ENCODE peak calls at places on chromosome 9, in five cellular contexts. B, H, N, W and O are unnamed samples.

GRCh38 chr9:32348289-32348688 is 36.2 kb upstream of the ACO1 start:
- DNase-seq in B (no peak), H (no peak), N (no peak), W (no peak), O (no peak)

GRCh38 chr9:125479846-125480615 is 218.4 kb downstream of the GAPVD1 start:
- DNase-seq in B (no peak), H (no peak), N (no peak), W (no peak), O (no peak)

GRCh38 chr9:36928670-36929349 is 105.3 kb downstream of the PAX5 start:
- DNase-seq in B (no peak), H (peak), N (peak), W (no peak), O (no peak)

GRCh38 chr9:113380869-113381378 is 4.1 kb upstream of the HDHD3 start:
- DNase-seq in B (no peak), H (no peak), N (no peak), W (no peak), O (no peak)

GRCh38 chr9:92696619-92697018 is 26.7 kb upstream of the IPPK start:
- DNase-seq in B (no peak), H (no peak), N (no peak), W (no peak), O (no peak)

GRCh38 chr9:76576344-76576743 is 117.4 kb downstream of the GCNT1 start:
- DNase-seq in B (no peak), H (peak), N (peak), W (no peak), O (no peak)

GRCh38 chr9:21831841-21832509 is 29.5 kb downstream of the MTAP start:
- DNase-seq in B (no peak), H (peak), N (peak), W (no peak), O (no peak)

GRCh38 chr9:109733690-109734089 is 46.3 kb upstream of the PALM2AKAP2 start:
- DNase-seq in B (no peak), H (peak), N (peak), W (no peak), O (no peak)

GRCh38 chr9:77218612-77219011 is 41.3 kb downstream of the VPS13A start:
- DNase-seq in B (no peak), H (peak), N (peak), W (no peak), O (no peak)

GRCh38 chr9:113955076-113955752 is 79.1 kb downstream of the ZNF618 start:
- DNase-seq in B (no peak), H (peak), N (peak), W (no peak), O (no peak)

GRCh38 chr9:112233769-112234168 is 58.7 kb upstream of the SUSD1 start:
- DNase-seq in B (no peak), H (peak), N (peak), W (no peak), O (no peak)

GRCh38 chr9:134585746-134586706 is 55.6 kb upstream of the COL5A1 start:
- DNase-seq in B (peak), H (peak), N (peak), W (no peak), O (peak)

GRCh38 chr9:119298076-119298853 is 71.0 kb downstream of the BRINP1 start:
- DNase-seq in B (no peak), H (no peak), N (no peak), W (no peak), O (peak)

DNA sequence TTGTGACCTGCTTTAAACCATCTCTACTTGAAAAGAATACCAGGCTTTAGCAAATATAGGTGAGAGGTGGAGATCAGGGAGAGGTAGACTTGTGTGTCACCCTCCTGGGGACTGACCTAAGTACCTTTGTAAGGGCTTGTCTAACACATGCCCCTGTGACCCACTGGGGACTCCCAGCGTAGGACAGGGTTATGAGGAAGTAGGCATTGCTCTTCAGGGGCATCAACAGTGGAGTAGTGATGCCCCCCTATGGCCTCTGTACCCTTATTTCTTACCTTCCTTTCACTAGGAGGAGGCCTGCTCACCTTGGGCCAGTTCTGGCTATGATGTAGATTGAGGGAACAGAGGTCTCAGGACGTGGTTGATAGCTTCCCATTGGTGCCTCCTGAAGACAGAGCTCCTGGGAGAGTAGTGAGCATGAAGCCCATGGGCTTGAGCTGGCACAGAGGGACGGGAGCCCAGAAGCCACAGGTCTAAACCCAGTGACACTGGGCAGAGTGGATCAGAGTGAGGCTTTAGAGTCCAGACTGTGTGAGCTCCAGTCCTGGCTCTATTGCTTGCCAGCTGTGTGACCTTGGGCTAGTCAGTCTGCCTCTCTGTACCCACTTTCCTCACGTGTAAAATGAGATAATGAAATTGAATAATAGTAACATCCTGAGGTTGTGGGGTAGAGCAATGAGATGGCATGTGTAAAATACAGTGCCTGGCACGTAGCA is 191.7 kb downstream of the AOPEP start:
- DNase-seq in B (no peak), H (no peak), N (no peak), W (no peak), O (peak)
- H2BK15ac ChIP-seq in B (peak), H (peak), N (peak), W (no peak), O (no peak)

GRCh38 chr9:34552986-34553385 is 30.2 kb upstream of the ENHO start:
- DNase-seq in B (no peak), H (no peak), N (no peak), W (no peak), O (no peak)

GRCh38 chr9:34555435-34556230 is 32.8 kb upstream of the ENHO start:
- DNase-seq in B (peak), H (no peak), N (no peak), W (no peak), O (no peak)

GRCh38 chr9:34553511-34554021 is 30.8 kb upstream of the ENHO start:
- DNase-seq in B (peak), H (no peak), N (no peak), W (no peak), O (no peak)

GRCh38 chr9:34555002-34555348 is 32.2 kb upstream of the ENHO start:
- DNase-seq in B (peak), H (no peak), N (no peak), W (no peak), O (no peak)

DNA sequence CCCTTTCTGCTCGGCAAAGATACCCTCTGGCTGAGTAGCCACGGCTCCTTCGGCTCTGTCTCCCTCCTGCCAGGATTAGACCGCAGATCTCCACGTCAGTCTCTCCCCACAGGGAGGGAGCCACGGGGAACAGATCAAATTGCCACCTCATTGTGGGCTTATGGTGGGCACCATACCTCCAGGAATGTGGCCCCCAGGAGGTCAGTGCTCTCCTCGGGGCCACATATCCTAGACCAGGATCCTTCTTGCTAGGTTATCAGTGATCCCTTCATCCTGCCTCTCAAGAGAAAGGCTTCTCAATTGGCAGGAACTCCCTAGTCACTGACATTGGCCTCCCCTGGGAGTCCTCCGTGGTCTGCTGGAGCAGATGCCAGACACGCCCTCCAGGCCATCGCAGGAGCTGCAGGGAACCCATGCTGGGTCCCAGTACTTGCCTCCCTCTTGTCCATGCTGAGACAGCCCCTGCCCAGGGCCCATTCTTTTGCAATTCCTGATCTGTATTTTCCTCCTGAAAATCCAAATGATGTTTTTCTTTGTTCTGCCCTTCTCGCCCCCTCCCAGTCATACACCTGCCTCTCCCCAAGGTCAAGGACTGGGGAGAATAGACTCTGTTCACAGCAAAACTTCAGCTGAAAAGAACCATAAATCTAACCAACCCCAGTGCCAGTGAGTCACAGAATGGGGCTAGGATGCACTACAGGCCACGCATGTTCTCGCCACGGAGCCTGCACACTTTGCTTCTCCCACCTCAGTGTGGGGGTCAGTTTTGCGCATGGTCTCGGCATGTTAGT is 31.6 kb upstream of the ENHO start:
- DNase-seq in B (peak), H (no peak), N (no peak), W (no peak), O (no peak)
- H4K91ac ChIP-seq in B (no peak), H (no peak), N (no peak), W (no peak), O (no peak)

DNA sequence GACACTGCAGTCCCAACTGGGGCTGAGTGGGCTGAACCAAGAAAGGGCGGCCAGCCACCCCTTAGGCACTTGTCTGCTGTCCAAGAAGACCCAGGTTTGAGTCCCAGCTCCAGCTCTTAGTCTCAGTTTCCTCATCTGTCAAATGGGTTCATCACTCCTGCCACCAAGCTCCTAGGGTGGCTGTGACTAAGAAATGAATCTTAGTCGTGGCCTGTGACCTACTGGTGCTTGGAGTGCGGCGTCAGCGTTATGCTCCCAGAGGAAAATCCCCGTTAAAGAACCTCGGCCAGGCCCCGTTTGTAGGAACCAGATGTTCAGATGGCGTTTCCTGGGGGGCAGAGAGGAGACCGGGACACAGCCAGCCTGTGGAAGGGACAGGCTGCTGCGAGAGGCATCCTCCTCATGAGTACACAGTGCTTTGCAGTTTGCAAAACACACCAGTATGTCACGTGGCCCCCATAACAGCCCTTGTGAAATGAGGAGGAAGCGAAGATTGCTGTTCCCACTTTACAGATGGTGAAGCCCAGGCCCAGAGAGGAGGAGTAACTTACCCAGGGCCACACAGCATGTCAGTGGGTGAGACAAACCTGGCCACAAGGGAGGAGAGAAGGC is 3.3 kb downstream of the FIBCD1 start:
- DNase-seq in B (no peak), H (peak), N (peak), W (no peak), O (no peak)
- H3K14ac ChIP-seq in B (no peak), H (peak), N (peak), W (no peak), O (no peak)

GRCh38 chr9:16868706-16869105 is 1.8 kb downstream of the BNC2 start:
- DNase-seq in B (no peak), H (peak), N (peak), W (no peak), O (no peak)

GRCh38 chr9:16869140-16869903 is 1.1 kb downstream of the BNC2 start:
- DNase-seq in B (no peak), H (peak), N (peak), W (peak), O (peak)

GRCh38 chr9:16871358-16872151 is 1.1 kb upstream of the BNC2 start:
- DNase-seq in B (peak), H (peak), N (peak), W (peak), O (peak)

GRCh38 chr9:16869961-16870605 is 387 bp downstream of the BNC2 start:
- DNase-seq in B (peak), H (peak), N (no peak), W (no peak), O (peak)

GRCh38 chr9:16870606-16871357 is at the start of gene BNC2:
- DNase-seq in B (peak), H (peak), N (peak), W (peak), O (peak)
- H2BK15ac ChIP-seq in B (peak), H (peak), N (peak), W (peak), O (no peak)

GRCh38 chr9:133170716-133171115 is 7.0 kb upstream of the GBGT1 start:
- DNase-seq in B (no peak), H (no peak), N (no peak), W (no peak), O (no peak)
- H4K91ac ChIP-seq in B (no peak), H (no peak), N (no peak), W (no peak), O (no peak)

DNA sequence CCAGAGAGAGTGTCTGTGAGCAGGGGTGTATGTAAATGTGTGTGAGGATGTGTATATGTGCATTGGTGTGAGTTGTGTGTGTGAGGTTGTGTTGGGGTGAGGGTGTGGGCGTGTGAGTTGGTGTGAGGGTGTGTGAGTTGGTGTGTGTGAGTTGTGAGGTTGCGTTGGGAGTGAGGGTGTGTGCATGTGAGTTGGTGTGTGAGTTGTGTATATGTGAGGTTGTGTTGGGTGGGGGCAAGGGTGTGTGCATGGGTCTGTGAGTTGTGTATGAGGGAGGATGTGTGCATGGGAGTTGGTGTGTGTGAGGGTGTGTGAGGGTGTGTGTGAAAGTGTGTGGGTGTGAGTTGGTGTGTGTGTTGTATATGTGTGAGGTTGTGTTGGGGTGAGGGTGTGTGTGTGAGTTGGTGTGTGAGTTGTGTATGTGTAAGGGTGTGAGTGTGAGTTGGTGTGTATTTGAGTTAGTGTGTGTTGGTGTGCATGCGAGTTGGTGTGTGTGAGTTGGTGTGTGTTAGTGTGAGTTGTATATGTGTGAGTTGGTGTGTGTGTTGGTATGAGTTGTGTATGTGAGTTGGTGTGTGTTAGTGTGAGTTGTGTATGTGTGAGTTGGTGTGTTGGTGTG is 161.6 kb upstream of the IER5L start:
- DNase-seq in B (no peak), H (no peak), N (no peak), W (no peak), O (no peak)
- H3K14ac ChIP-seq in B (no peak), H (peak), N (peak), W (peak), O (no peak)